ENCODE peak calls at places on chromosomes 6 and 20, in seven cellular contexts. One of them, this sample, is unnamed. For H3K4me1, the result is how much of the 10 kb centered on the place peaks cover.

GRCh38 chr20:19621072-19621471 is 137.0 kb upstream of the RIN2 start:
- DNase-seq in tibial nerve: no peak
- DNase-seq in upper lobe of right lung: no peak
- DNase-seq in fibroblast of lung: peak
- DNase-seq in transverse colon: no peak
- DNase-seq in iPS DF 6.9: no peak
- DNase-seq in endothelial cell of umbilical vein: no peak
- DNase-seq in this sample: no peak

GRCh38 chr20:15848126-15848525 is 725.1 kb downstream of the KIF16B start:
- DNase-seq in tibial nerve: no peak
- DNase-seq in iPS DF 6.9: no peak
- DNase-seq in endothelial cell of umbilical vein: no peak
- DNase-seq in transverse colon: no peak
- DNase-seq in fibroblast of lung: no peak
- DNase-seq in upper lobe of right lung: no peak
- DNase-seq in this sample: no peak

GRCh38 chr6:67501738-67502137 is 1133.3 kb upstream of the ADGRB3 start:
- DNase-seq in upper lobe of right lung: no peak
- DNase-seq in fibroblast of lung: no peak
- DNase-seq in tibial nerve: no peak
- DNase-seq in endothelial cell of umbilical vein: no peak
- DNase-seq in iPS DF 6.9: no peak
- DNase-seq in transverse colon: no peak
- DNase-seq in this sample: no peak

GRCh38 chr6:12576389-12576788 is 140.2 kb upstream of the PHACTR1 start:
- DNase-seq in tibial nerve: no peak
- DNase-seq in fibroblast of lung: peak
- DNase-seq in transverse colon: no peak
- DNase-seq in iPS DF 6.9: no peak
- DNase-seq in upper lobe of right lung: no peak
- DNase-seq in endothelial cell of umbilical vein: peak
- DNase-seq in this sample: no peak

GRCh38 chr6:24492475-24492874 is 2.3 kb upstream of the ALDH5A1 start:
- DNase-seq in endothelial cell of umbilical vein: peak
- DNase-seq in fibroblast of lung: peak
- DNase-seq in iPS DF 6.9: no peak
- DNase-seq in tibial nerve: no peak
- DNase-seq in upper lobe of right lung: no peak
- DNase-seq in transverse colon: peak
- DNase-seq in this sample: peak

GRCh38 chr6:8027965-8028651 is 36.1 kb downstream of the BLOC1S5 start:
- DNase-seq in transverse colon: no peak
- DNase-seq in upper lobe of right lung: no peak
- DNase-seq in tibial nerve: no peak
- DNase-seq in fibroblast of lung: peak
- DNase-seq in iPS DF 6.9: no peak
- DNase-seq in endothelial cell of umbilical vein: peak
- DNase-seq in this sample: no peak

GRCh38 chr6:32941412-32941784 is 570 bp upstream of the HLA-DMB start:
- DNase-seq in fibroblast of lung: no peak
- DNase-seq in transverse colon: peak
- DNase-seq in iPS DF 6.9: no peak
- DNase-seq in endothelial cell of umbilical vein: peak
- DNase-seq in upper lobe of right lung: no peak
- DNase-seq in tibial nerve: no peak
- DNase-seq in this sample: no peak

GRCh38 chr6:137271245-137272183 is 52.3 kb upstream of the IFNGR1 start:
- DNase-seq in iPS DF 6.9: no peak
- DNase-seq in upper lobe of right lung: no peak
- DNase-seq in transverse colon: no peak
- DNase-seq in fibroblast of lung: peak
- DNase-seq in tibial nerve: no peak
- DNase-seq in endothelial cell of umbilical vein: peak
- DNase-seq in this sample: no peak

GRCh38 chr6:37897321-37897720 is 77.8 kb downstream of the ZFAND3 start:
- DNase-seq in upper lobe of right lung: no peak
- DNase-seq in iPS DF 6.9: no peak
- DNase-seq in tibial nerve: no peak
- DNase-seq in transverse colon: no peak
- DNase-seq in endothelial cell of umbilical vein: no peak
- DNase-seq in fibroblast of lung: peak
- DNase-seq in this sample: no peak

GRCh38 chr20:13700761-13701160 is 62.0 kb upstream of the TASP1 start:
- DNase-seq in endothelial cell of umbilical vein: no peak
- DNase-seq in fibroblast of lung: no peak
- DNase-seq in upper lobe of right lung: no peak
- DNase-seq in iPS DF 6.9: no peak
- DNase-seq in transverse colon: no peak
- DNase-seq in tibial nerve: no peak
- DNase-seq in this sample: no peak

GRCh38 chr6:11277275-11278206 is 45.1 kb upstream of the NEDD9 start:
- DNase-seq in transverse colon: no peak
- DNase-seq in upper lobe of right lung: no peak
- DNase-seq in endothelial cell of umbilical vein: peak
- DNase-seq in fibroblast of lung: peak
- DNase-seq in iPS DF 6.9: peak
- DNase-seq in tibial nerve: no peak
- DNase-seq in this sample: no peak

GRCh38 chr20:24100370-24101011 is 111.9 kb upstream of the GGTLC1 start:
- DNase-seq in tibial nerve: no peak
- DNase-seq in transverse colon: peak
- DNase-seq in endothelial cell of umbilical vein: peak
- DNase-seq in iPS DF 6.9: no peak
- DNase-seq in fibroblast of lung: peak
- DNase-seq in upper lobe of right lung: no peak
- DNase-seq in this sample: peak

GRCh38 chr6:39841923-39842322 is 49.7 kb downstream of the DAAM2 start:
- DNase-seq in upper lobe of right lung: no peak
- DNase-seq in transverse colon: no peak
- DNase-seq in fibroblast of lung: peak
- DNase-seq in endothelial cell of umbilical vein: no peak
- DNase-seq in iPS DF 6.9: no peak
- DNase-seq in tibial nerve: no peak
- DNase-seq in this sample: no peak

GRCh38 chr6:96075826-96076225 is 60.1 kb downstream of the FUT9 start:
- DNase-seq in transverse colon: no peak
- DNase-seq in fibroblast of lung: peak
- DNase-seq in upper lobe of right lung: no peak
- DNase-seq in iPS DF 6.9: no peak
- DNase-seq in endothelial cell of umbilical vein: no peak
- DNase-seq in tibial nerve: no peak
- DNase-seq in this sample: no peak

GRCh38 chr6:99424022-99424421 is 1.1 kb downstream of the PNISR start:
- DNase-seq in transverse colon: no peak
- DNase-seq in iPS DF 6.9: no peak
- DNase-seq in tibial nerve: no peak
- DNase-seq in fibroblast of lung: no peak
- DNase-seq in endothelial cell of umbilical vein: no peak
- DNase-seq in upper lobe of right lung: no peak
- DNase-seq in this sample: no peak

GRCh38 chr6:99426454-99426762 is 1.3 kb upstream of the PNISR start:
- DNase-seq in iPS DF 6.9: no peak
- DNase-seq in upper lobe of right lung: no peak
- DNase-seq in fibroblast of lung: peak
- DNase-seq in transverse colon: no peak
- DNase-seq in endothelial cell of umbilical vein: no peak
- DNase-seq in tibial nerve: no peak
- DNase-seq in this sample: no peak

GRCh38 chr6:99422912-99423311 is 2.2 kb downstream of the PNISR start:
- DNase-seq in iPS DF 6.9: no peak
- DNase-seq in transverse colon: no peak
- DNase-seq in upper lobe of right lung: no peak
- DNase-seq in endothelial cell of umbilical vein: no peak
- DNase-seq in fibroblast of lung: no peak
- DNase-seq in tibial nerve: no peak
- DNase-seq in this sample: no peak

GRCh38 chr6:99425647-99426453 is 742 bp upstream of the PNISR start:
- DNase-seq in iPS DF 6.9: peak
- DNase-seq in endothelial cell of umbilical vein: peak
- DNase-seq in tibial nerve: peak
- DNase-seq in upper lobe of right lung: peak
- DNase-seq in fibroblast of lung: peak
- DNase-seq in transverse colon: peak
- DNase-seq in this sample: peak

GRCh38 chr6:99424761-99425646 is at the start of gene PNISR:
- DNase-seq in endothelial cell of umbilical vein: peak
- DNase-seq in fibroblast of lung: peak
- DNase-seq in iPS DF 6.9: peak
- DNase-seq in upper lobe of right lung: peak
- DNase-seq in tibial nerve: peak
- DNase-seq in transverse colon: peak
- DNase-seq in this sample: peak
- H3K4me1 ChIP-seq in endothelial cell of umbilical vein: under half
- H3K4me1 ChIP-seq in fibroblast of lung: under half
- H3K4me1 ChIP-seq in iPS DF 6.9: under half
- H3K4me1 ChIP-seq in upper lobe of right lung: half or more
- H3K4me1 ChIP-seq in tibial nerve: under half
- H3K4me1 ChIP-seq in transverse colon: under half
- H3K4me1 ChIP-seq in this sample: under half

DNA sequence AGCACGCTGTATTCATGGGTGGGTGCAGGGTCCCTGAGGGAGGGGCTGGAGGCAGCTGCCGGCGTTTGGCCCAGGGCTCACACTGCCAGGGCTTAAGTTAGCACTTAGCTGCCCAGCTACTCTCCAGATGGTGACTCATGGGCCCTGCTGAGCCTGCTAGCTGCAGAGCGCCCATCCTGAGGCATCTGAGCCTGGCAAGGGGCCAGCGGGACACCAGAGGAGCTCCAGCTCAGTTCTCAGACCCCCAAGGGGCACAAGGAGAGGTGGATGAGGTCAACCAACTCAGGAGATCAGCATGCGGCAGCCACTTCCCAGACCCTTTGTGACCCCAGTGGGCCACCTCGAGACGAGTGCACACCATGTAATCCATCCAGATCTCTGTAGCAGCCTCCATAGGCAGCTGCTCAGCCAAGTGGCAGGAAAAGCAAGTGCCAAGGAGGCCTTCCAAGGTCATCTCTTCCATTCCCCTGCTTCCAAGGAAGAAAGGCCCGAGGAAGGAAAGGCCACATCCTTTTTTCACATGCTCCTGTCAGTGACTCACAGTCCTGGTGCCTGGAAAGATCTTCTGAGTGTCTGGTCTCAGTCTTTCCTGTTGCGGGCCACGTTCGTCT is 35.3 kb downstream of the FOXP4 start:
- DNase-seq in upper lobe of right lung: no peak
- DNase-seq in endothelial cell of umbilical vein: peak
- DNase-seq in tibial nerve: no peak
- DNase-seq in transverse colon: no peak
- DNase-seq in fibroblast of lung: peak
- DNase-seq in iPS DF 6.9: no peak
- DNase-seq in this sample: no peak
- H3K4me1 ChIP-seq in upper lobe of right lung: under half
- H3K4me1 ChIP-seq in endothelial cell of umbilical vein: under half
- H3K4me1 ChIP-seq in tibial nerve: under half
- H3K4me1 ChIP-seq in transverse colon: under half
- H3K4me1 ChIP-seq in fibroblast of lung: under half
- H3K4me1 ChIP-seq in iPS DF 6.9: under half
- H3K4me1 ChIP-seq in this sample: under half

GRCh38 chr6:44072959-44073611 is 54.2 kb downstream of the MRPL14 start:
- DNase-seq in transverse colon: peak
- DNase-seq in fibroblast of lung: peak
- DNase-seq in endothelial cell of umbilical vein: peak
- DNase-seq in upper lobe of right lung: peak
- DNase-seq in iPS DF 6.9: no peak
- DNase-seq in tibial nerve: peak
- DNase-seq in this sample: peak
- H3K4me1 ChIP-seq in transverse colon: under half
- H3K4me1 ChIP-seq in fibroblast of lung: under half
- H3K4me1 ChIP-seq in endothelial cell of umbilical vein: under half
- H3K4me1 ChIP-seq in upper lobe of right lung: under half
- H3K4me1 ChIP-seq in iPS DF 6.9: under half
- H3K4me1 ChIP-seq in tibial nerve: under half
- H3K4me1 ChIP-seq in this sample: under half

DNA sequence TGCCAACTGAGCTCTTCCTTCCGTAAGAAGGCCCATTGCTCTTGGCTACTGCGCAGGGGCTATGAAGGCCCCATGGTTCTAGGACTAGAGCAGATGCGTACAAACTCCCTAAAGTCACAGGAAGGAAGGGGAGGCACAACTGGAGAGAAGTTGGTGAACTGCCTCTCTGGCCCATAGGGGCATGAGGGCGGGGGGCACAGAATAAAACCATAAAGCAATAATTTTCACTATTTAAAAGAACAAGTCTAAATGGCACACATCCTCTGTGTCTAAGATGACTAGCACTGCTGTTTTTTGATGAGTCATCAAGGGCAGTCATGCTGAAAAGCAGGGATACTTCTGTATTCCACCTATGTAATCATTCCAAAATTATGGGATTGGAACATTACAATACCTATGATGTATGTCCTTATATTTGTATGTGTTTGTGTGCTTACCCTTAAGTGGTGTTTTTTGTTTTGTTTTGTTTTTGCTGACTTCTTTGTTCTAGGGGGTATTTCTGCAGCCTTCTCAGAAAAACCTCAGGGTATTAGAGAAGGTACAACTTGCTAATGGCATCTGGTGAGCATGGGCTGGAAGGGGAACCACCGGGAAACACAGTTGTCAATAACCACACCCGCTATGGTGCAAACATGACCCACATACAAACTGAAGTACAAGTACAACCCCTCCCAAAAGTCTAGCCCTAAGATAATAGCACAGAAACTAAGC is 36.9 kb downstream of the B4GALT5 start:
- DNase-seq in upper lobe of right lung: no peak
- DNase-seq in fibroblast of lung: peak
- DNase-seq in transverse colon: peak
- DNase-seq in iPS DF 6.9: no peak
- DNase-seq in tibial nerve: no peak
- DNase-seq in endothelial cell of umbilical vein: peak
- DNase-seq in this sample: peak
- H3K4me1 ChIP-seq in upper lobe of right lung: half or more
- H3K4me1 ChIP-seq in fibroblast of lung: under half
- H3K4me1 ChIP-seq in transverse colon: half or more
- H3K4me1 ChIP-seq in iPS DF 6.9: under half
- H3K4me1 ChIP-seq in tibial nerve: under half
- H3K4me1 ChIP-seq in endothelial cell of umbilical vein: under half
- H3K4me1 ChIP-seq in this sample: under half